ENCODE peak calls at places on chromosome 3, in five cellular contexts. W is caudate nucleus, T is neural crest cell, H is Right ventricle myocardium superior, M is left ventricle myocardium inferior. F is an unnamed sample.

GRCh38 chr3:28575748-28576589 is 227.3 kb upstream of the AZI2 start:
- DNase-seq in W (peak; percentile 15), T (peak; percentile 44), H (peak; percentile 43), M (peak; percentile 15), F (peak; percentile 13)

GRCh38 chr3:136919799-136920580 is 37.8 kb upstream of the IL20RB start:
- DNase-seq in W (no peak), T (no peak), H (no peak), M (no peak), F (no peak)

GRCh38 chr3:60588806-60589205 is 662.4 kb downstream of the FHIT start:
- DNase-seq in W (no peak), T (no peak), H (no peak), M (no peak), F (no peak)

GRCh38 chr3:5105050-5105449 is 17.0 kb upstream of the ARL8B start:
- DNase-seq in W (no peak), T (no peak), H (no peak), M (no peak), F (no peak)

GRCh38 chr3:153144779-153145178 is 17.2 kb upstream of the RAP2B start:
- DNase-seq in W (no peak), T (no peak), H (no peak), M (no peak), F (no peak)

GRCh38 chr3:121757087-121757811 is 7.7 kb upstream of the GOLGB1 start:
- DNase-seq in W (no peak), T (no peak), H (peak; percentile 45), M (peak; percentile 30), F (no peak)

GRCh38 chr3:148366743-148367410 is 330.8 kb upstream of the AGTR1 start:
- DNase-seq in W (no peak), T (no peak), H (no peak), M (no peak), F (no peak)

GRCh38 chr3:176623751-176624150 is 573.5 kb downstream of the TBL1XR1 start:
- DNase-seq in W (no peak), T (no peak), H (no peak), M (no peak), F (no peak)

GRCh38 chr3:39104961-39105686 is 2.3 kb downstream of the GORASP1 start:
- DNase-seq in W (no peak), T (no peak), H (no peak), M (no peak), F (no peak)

F was measured in NCI-H2227 treated with DMSO at 0.1 percent for 48 hours.